ENCODE peak calls at places on chromosomes 5 and 9, in nine cellular contexts. One of them, this sample, is unnamed.
A peak's percentile ranks its signal among the peaks of the same experiment; 100 is the strongest.

GRCh38 chr9:69499959-69500358 is 172.2 kb downstream of the APBA1 start:
- DNase-seq in CD4-positive, CD25-positive, alpha-beta regulatory T cell: no peak
- DNase-seq in omental fat pad: no peak
- DNase-seq in body of pancreas: no peak
- DNase-seq in HTR-8/SVneo: no peak
- DNase-seq in bronchial epithelial cell: no peak
- DNase-seq in hepatic stellate cell: no peak
- DNase-seq in NCI-H1105: no peak
- DNase-seq in T-helper 2 cell: no peak
- DNase-seq in this sample: no peak

GRCh38 chr9:30967484-30967883 is 1417.0 kb upstream of the ACO1 start:
- DNase-seq in HTR-8/SVneo: no peak
- DNase-seq in hepatic stellate cell: no peak
- DNase-seq in T-helper 2 cell: no peak
- DNase-seq in CD4-positive, CD25-positive, alpha-beta regulatory T cell: no peak
- DNase-seq in bronchial epithelial cell: peak; percentile 26
- DNase-seq in NCI-H1105: no peak
- DNase-seq in omental fat pad: no peak
- DNase-seq in body of pancreas: no peak
- DNase-seq in this sample: peak; percentile 30

GRCh38 chr9:3936520-3937235 is 363.2 kb downstream of the GLIS3 start:
- DNase-seq in bronchial epithelial cell: peak; percentile 28
- DNase-seq in T-helper 2 cell: no peak
- DNase-seq in HTR-8/SVneo: no peak
- DNase-seq in body of pancreas: peak; percentile 22
- DNase-seq in hepatic stellate cell: peak; percentile 28
- DNase-seq in NCI-H1105: no peak
- DNase-seq in CD4-positive, CD25-positive, alpha-beta regulatory T cell: no peak
- DNase-seq in omental fat pad: no peak
- DNase-seq in this sample: no peak

GRCh38 chr9:91029621-91030361 is 228.2 kb downstream of the SYK start:
- DNase-seq in NCI-H1105: no peak
- DNase-seq in CD4-positive, CD25-positive, alpha-beta regulatory T cell: no peak
- DNase-seq in body of pancreas: no peak
- DNase-seq in T-helper 2 cell: no peak
- DNase-seq in hepatic stellate cell: no peak
- DNase-seq in omental fat pad: no peak
- DNase-seq in bronchial epithelial cell: no peak
- DNase-seq in HTR-8/SVneo: no peak
- DNase-seq in this sample: no peak

GRCh38 chr9:28093141-28093540 is 519.9 kb upstream of the C9orf72 start:
- DNase-seq in bronchial epithelial cell: no peak
- DNase-seq in CD4-positive, CD25-positive, alpha-beta regulatory T cell: no peak
- DNase-seq in HTR-8/SVneo: no peak
- DNase-seq in NCI-H1105: peak; percentile 12
- DNase-seq in omental fat pad: no peak
- DNase-seq in T-helper 2 cell: no peak
- DNase-seq in body of pancreas: no peak
- DNase-seq in hepatic stellate cell: no peak
- DNase-seq in this sample: no peak

GRCh38 chr5:14011089-14012004 is 66.9 kb upstream of the DNAH5 start:
- DNase-seq in T-helper 2 cell: no peak
- DNase-seq in CD4-positive, CD25-positive, alpha-beta regulatory T cell: peak; percentile 2
- DNase-seq in NCI-H1105: peak; percentile 95
- DNase-seq in omental fat pad: peak; percentile 56
- DNase-seq in body of pancreas: peak; percentile 95
- DNase-seq in HTR-8/SVneo: peak; percentile 97
- DNase-seq in hepatic stellate cell: peak; percentile 84
- DNase-seq in bronchial epithelial cell: peak; percentile 61
- DNase-seq in this sample: peak; percentile 86

GRCh38 chr5:179263391-179264052 is 81.7 kb downstream of the ADAMTS2 start:
- DNase-seq in omental fat pad: peak; percentile 19
- DNase-seq in CD4-positive, CD25-positive, alpha-beta regulatory T cell: no peak
- DNase-seq in HTR-8/SVneo: no peak
- DNase-seq in body of pancreas: no peak
- DNase-seq in T-helper 2 cell: no peak
- DNase-seq in hepatic stellate cell: no peak
- DNase-seq in NCI-H1105: no peak
- DNase-seq in bronchial epithelial cell: no peak
- DNase-seq in this sample: no peak

GRCh38 chr9:70470050-70471015 is 55.9 kb upstream of the KLF9 start:
- DNase-seq in body of pancreas: peak; percentile 88
- DNase-seq in T-helper 2 cell: no peak
- DNase-seq in hepatic stellate cell: no peak
- DNase-seq in omental fat pad: no peak
- DNase-seq in HTR-8/SVneo: no peak
- DNase-seq in bronchial epithelial cell: no peak
- DNase-seq in CD4-positive, CD25-positive, alpha-beta regulatory T cell: no peak
- DNase-seq in NCI-H1105: no peak
- DNase-seq in this sample: no peak

GRCh38 chr9:2613730-2614271 is 7.8 kb upstream of the VLDLR start:
- DNase-seq in HTR-8/SVneo: no peak
- DNase-seq in body of pancreas: peak; percentile 38
- DNase-seq in CD4-positive, CD25-positive, alpha-beta regulatory T cell: no peak
- DNase-seq in T-helper 2 cell: no peak
- DNase-seq in NCI-H1105: peak; percentile 24
- DNase-seq in omental fat pad: no peak
- DNase-seq in hepatic stellate cell: no peak
- DNase-seq in bronchial epithelial cell: peak; percentile 22
- DNase-seq in this sample: peak; percentile 16

GRCh38 chr9:126398403-126399058 is 71.9 kb downstream of the MVB12B start:
- DNase-seq in HTR-8/SVneo: peak; percentile 62
- DNase-seq in omental fat pad: peak; percentile 68
- DNase-seq in T-helper 2 cell: peak; percentile 51
- DNase-seq in CD4-positive, CD25-positive, alpha-beta regulatory T cell: peak; percentile 67
- DNase-seq in NCI-H1105: peak; percentile 25
- DNase-seq in body of pancreas: peak; percentile 72
- DNase-seq in bronchial epithelial cell: peak; percentile 40
- DNase-seq in hepatic stellate cell: peak; percentile 83
- DNase-seq in this sample: peak; percentile 69

GRCh38 chr5:14265574-14265973 is 122.4 kb downstream of the TRIO start:
- DNase-seq in T-helper 2 cell: no peak
- DNase-seq in body of pancreas: no peak
- DNase-seq in omental fat pad: no peak
- DNase-seq in hepatic stellate cell: peak; percentile 76
- DNase-seq in bronchial epithelial cell: peak; percentile 90
- DNase-seq in HTR-8/SVneo: peak; percentile 94
- DNase-seq in CD4-positive, CD25-positive, alpha-beta regulatory T cell: no peak
- DNase-seq in NCI-H1105: no peak
- DNase-seq in this sample: peak; percentile 87

GRCh38 chr5:142597546-142598337 is 88.1 kb downstream of the FGF1 start:
- DNase-seq in NCI-H1105: no peak
- DNase-seq in HTR-8/SVneo: peak; percentile 46
- DNase-seq in T-helper 2 cell: no peak
- DNase-seq in bronchial epithelial cell: peak; percentile 91
- DNase-seq in body of pancreas: no peak
- DNase-seq in CD4-positive, CD25-positive, alpha-beta regulatory T cell: no peak
- DNase-seq in omental fat pad: no peak
- DNase-seq in hepatic stellate cell: no peak
- DNase-seq in this sample: peak; percentile 93

GRCh38 chr5:56812110-56812509 is 3.2 kb upstream of the MAP3K1 start:
- DNase-seq in CD4-positive, CD25-positive, alpha-beta regulatory T cell: no peak
- DNase-seq in T-helper 2 cell: no peak
- DNase-seq in hepatic stellate cell: no peak
- DNase-seq in NCI-H1105: no peak
- DNase-seq in body of pancreas: no peak
- DNase-seq in omental fat pad: no peak
- DNase-seq in bronchial epithelial cell: no peak
- DNase-seq in HTR-8/SVneo: no peak
- DNase-seq in this sample: peak; percentile 36

This sample was measured in epithelial cell of esophagus.